ENCODE peak calls at places on chromosomes 3 and 15, in nine cellular contexts. Q, B, S, K, L, T, U, F and R are unnamed samples.
A peak's percentile ranks its signal among the peaks of the same experiment; 100 is the strongest.

GRCh38 chr3:27678234-27678633 is 43.9 kb downstream of the EOMES start:
- DNase-seq in Q (no peak), F (no peak), U (no peak), L (no peak), S (no peak), B (no peak), T (no peak), K (no peak), R (no peak)

GRCh38 chr15:60370804-60371700 is 26.7 kb downstream of the ANXA2 start:
- DNase-seq in U (no peak), L (peak; percentile 73), Q (peak; percentile 79), K (peak; percentile 94), S (no peak), B (peak; percentile 74), F (peak; percentile 78), T (peak; percentile 89), R (peak; percentile 79)

GRCh38 chr3:175179055-175179454 is 319.9 kb downstream of the NAALADL2 start:
- DNase-seq in S (no peak), U (no peak), K (no peak), B (peak; percentile 82), L (no peak), T (no peak), F (no peak), Q (no peak), R (no peak)

GRCh38 chr3:71910107-71910506 is 125.2 kb upstream of the PROK2 start:
- DNase-seq in B (no peak), K (no peak), S (no peak), T (no peak), Q (no peak), U (no peak), F (no peak), L (no peak), R (no peak)

GRCh38 chr3:9099711-9100110 is 136.4 kb upstream of the RAD18 start:
- DNase-seq in S (no peak), K (no peak), F (no peak), U (no peak), B (no peak), Q (no peak), L (no peak), T (no peak), R (no peak)

GRCh38 chr3:55543228-55543627 is 56.1 kb upstream of the WNT5A start:
- DNase-seq in T (peak; percentile 54), B (no peak), S (no peak), Q (no peak), F (no peak), U (no peak), L (no peak), K (no peak), R (no peak)

GRCh38 chr15:64501396-64501716 is 41.0 kb downstream of the ZNF609 start:
- DNase-seq in S (no peak), B (no peak), T (no peak), Q (no peak), F (no peak), U (no peak), L (no peak), K (no peak), R (no peak)

GRCh38 chr3:62525276-62525675 is 151.9 kb upstream of the FEZF2 start:
- DNase-seq in K (no peak), Q (no peak), B (no peak), S (no peak), U (no peak), L (no peak), T (no peak), F (no peak), R (no peak)

GRCh38 chr3:10964537-10965167 is 27.9 kb upstream of the SLC6A1 start:
- DNase-seq in Q (no peak), K (no peak), U (no peak), T (no peak), S (no peak), L (peak; percentile 34), F (no peak), B (no peak), R (no peak)

GRCh38 chr3:26712211-26713026 is 89.8 kb downstream of the LRRC3B start:
- DNase-seq in B (no peak), Q (no peak), S (peak; percentile 40), L (no peak), T (no peak), F (no peak), U (peak; percentile 63), K (no peak), R (no peak)

GRCh38 chr3:15171096-15171495 is 35.0 kb upstream of the CAPN7 start:
- DNase-seq in T (no peak), U (no peak), L (no peak), S (no peak), K (no peak), Q (no peak), B (no peak), F (no peak), R (no peak)

GRCh38 chr3:113132571-113132996 is 78.8 kb upstream of the BOC start:
- DNase-seq in L (no peak), Q (no peak), T (no peak), F (no peak), U (no peak), B (no peak), K (no peak), S (no peak), R (no peak)

GRCh38 chr3:124845406-124845805 is 41.8 kb downstream of the ITGB5 start:
- DNase-seq in U (no peak), S (peak; percentile 17), F (peak; percentile 38), K (peak; percentile 82), L (peak; percentile 72), B (peak; percentile 88), T (peak; percentile 72), Q (peak; percentile 70), R (no peak)

GRCh38 chr3:72520690-72521308 is 327.4 kb downstream of the SHQ1 start:
- DNase-seq in U (no peak), Q (no peak), S (no peak), T (no peak), K (no peak), B (peak; percentile 75), F (no peak), L (no peak), R (no peak)

GRCh38 chr3:55297235-55297634 is 189.9 kb downstream of the WNT5A start:
- DNase-seq in F (no peak), L (no peak), U (no peak), S (no peak), Q (no peak), B (no peak), T (no peak), K (no peak), R (no peak)

GRCh38 chr3:56702487-56703315 is 19.6 kb upstream of the TASOR start:
- DNase-seq in U (peak; percentile 82), K (no peak), L (peak; percentile 37), S (peak; percentile 64), F (peak; percentile 45), T (peak; percentile 68), Q (peak; percentile 61), B (peak; percentile 53), R (no peak)

GRCh38 chr15:43440721-43441281 is 52.2 kb downstream of the TP53BP1 start:
- DNase-seq in L (peak; percentile 7), T (peak; percentile 59), U (peak; percentile 40), F (no peak), Q (peak; percentile 22), B (peak; percentile 90), S (peak; percentile 84), K (no peak), R (no peak)

GRCh38 chr3:36631549-36631948 is 132.8 kb downstream of the DCLK3 start:
- DNase-seq in K (no peak), Q (no peak), S (no peak), F (no peak), L (no peak), B (no peak), T (no peak), U (no peak), R (no peak)

DNA sequence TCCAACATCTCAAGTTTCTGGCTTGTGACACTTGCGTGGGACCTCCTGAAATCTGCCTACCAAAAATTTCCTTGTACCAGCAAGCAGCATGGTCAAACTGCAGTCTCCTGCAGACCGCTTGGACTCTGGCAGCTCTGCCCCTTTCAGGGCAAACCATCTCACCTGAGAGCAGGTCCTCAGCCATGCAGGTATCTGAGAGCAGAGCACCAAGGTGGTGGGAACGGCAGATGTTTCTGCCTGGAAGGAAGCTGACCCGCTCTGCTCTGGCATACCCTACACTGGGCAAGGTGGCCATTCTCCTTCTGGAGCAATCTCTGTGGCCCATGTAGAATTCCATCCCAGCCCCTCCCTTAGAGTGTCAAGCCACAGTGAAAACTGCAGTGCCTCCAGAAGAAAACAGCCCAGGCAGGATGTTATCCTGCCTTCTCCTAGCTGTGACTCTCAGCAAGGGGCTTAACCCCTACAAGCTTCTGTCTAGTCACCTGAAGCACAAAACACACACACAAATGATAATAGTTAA is 21.6 kb downstream of the MESD start:
- DNase-seq in L (no peak), S (no peak), U (no peak), F (no peak), Q (no peak), K (no peak), T (no peak), B (no peak), R (no peak)
- H3K4me3 ChIP-seq in L (no peak overlapping the region), S (no peak overlapping the region), U (no peak overlapping the region), F (no peak overlapping the region), Q (no peak overlapping the region), K (no peak overlapping the region), T (no peak overlapping the region), B (no peak overlapping the region), R (no peak overlapping the region)

GRCh38 chr15:20356444-20357138 is 185.0 kb downstream of the GOLGA6L6 start:
- DNase-seq in F (peak; percentile 63), K (peak; percentile 66), U (peak; percentile 59), Q (no peak), T (peak; percentile 15), L (peak; percentile 40), B (peak; percentile 56), S (no peak), R (peak; percentile 54)
- H3K9me3 ChIP-seq in F (peaks cover 3% of the 10 kb centered on the region), K (no peaks in the 10 kb centered on the region), U (no peaks in the 10 kb centered on the region), Q (no peaks in the 10 kb centered on the region), T (no peaks in the 10 kb centered on the region), L (no peaks in the 10 kb centered on the region), B (no peaks in the 10 kb centered on the region), S (peaks cover 30% of the 10 kb centered on the region), R (peaks cover 7% of the 10 kb centered on the region)

DNA sequence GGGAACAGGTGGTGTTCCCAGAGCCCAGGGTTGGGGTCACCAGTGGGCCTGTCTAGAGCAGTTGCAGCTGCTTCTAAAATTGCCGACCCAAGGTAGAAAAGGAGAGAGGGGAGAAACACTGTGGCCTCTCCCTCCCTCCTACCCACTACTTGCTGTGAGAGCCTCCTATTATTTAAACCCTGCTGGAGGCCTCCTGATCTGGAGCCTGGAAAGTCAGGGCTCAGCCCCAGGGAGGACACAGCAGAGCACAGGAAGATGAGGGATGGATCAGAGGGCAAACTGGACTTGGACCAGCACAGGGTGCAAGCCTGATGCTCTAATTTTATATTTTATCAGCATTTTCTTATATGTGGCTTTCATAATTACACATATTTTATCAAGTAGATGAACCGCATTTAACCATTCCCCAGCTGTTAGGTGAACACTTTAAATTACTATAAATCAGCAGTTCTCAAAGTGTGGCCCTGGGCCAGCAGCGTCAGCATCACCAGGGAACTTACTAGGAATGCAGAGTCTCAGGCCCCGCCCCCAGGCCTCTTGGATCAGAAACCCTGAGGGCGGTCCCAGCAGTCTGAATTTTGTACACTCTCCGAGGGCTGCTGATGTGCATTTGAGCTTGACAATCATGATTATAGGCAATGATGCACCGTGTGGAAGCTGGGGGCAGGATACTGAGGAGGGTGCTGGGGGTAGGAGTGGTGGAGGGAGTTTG is 26.7 kb downstream of the SMAD3 start:
- DNase-seq in Q (no peak), K (no peak), S (no peak), B (no peak), T (no peak), L (no peak), U (no peak), F (no peak), R (no peak)
- H3K4me3 ChIP-seq in Q (no peak overlapping the region), K (no peak overlapping the region), S (no peak overlapping the region), B (peak overlapping the region; percentile 11), T (no peak overlapping the region), L (no peak overlapping the region), U (peak overlapping the region; percentile 48), F (no peak overlapping the region), R (no peak overlapping the region)

GRCh38 chr15:26287381-26287780 is 424.3 kb upstream of the ATP10A start:
- DNase-seq in Q (no peak), L (no peak), U (peak; percentile 2), S (no peak), T (no peak), B (no peak), K (no peak), F (no peak), R (no peak)
- H3K9me3 ChIP-seq in Q (no peaks in the 10 kb centered on the region), L (peaks cover 21% of the 10 kb centered on the region), U (peaks cover 8% of the 10 kb centered on the region), S (no peaks in the 10 kb centered on the region), T (no peaks in the 10 kb centered on the region), B (no peaks in the 10 kb centered on the region), K (peaks cover 8% of the 10 kb centered on the region), F (peaks cover 7% of the 10 kb centered on the region), R (no peaks in the 10 kb centered on the region)